ENCODE peak calls at places on chromosome 21, in eight cellular contexts. L is HCT116, N is mammary epithelial cell, I is lower lobe of right lung, E is A549, Z is uterus, V is cardiac fibroblast, F is neural progenitor cell. C is an unnamed sample.

GRCh38 chr21:42314616-42315295 is 453 bp downstream of the TFF3 start:
- DNase-seq in Z (peak), L (no peak), F (no peak), N (no peak), I (no peak), E (no peak), V (no peak), C (no peak)

GRCh38 chr21:43203523-43204080 is 34.8 kb downstream of the CRYAA start:
- DNase-seq in V (no peak), E (no peak), N (no peak), L (no peak), I (no peak), Z (no peak), F (no peak), C (no peak)

GRCh38 chr21:17435565-17436543 is 77.0 kb upstream of the CXADR start:
- DNase-seq in L (no peak), V (no peak), E (no peak), Z (no peak), N (no peak), F (no peak), I (no peak), C (no peak)

GRCh38 chr21:42263591-42264131 is 44.7 kb downstream of the ABCG1 start:
- DNase-seq in L (no peak), V (peak), E (no peak), F (peak), Z (peak), N (no peak), I (peak), C (peak)

GRCh38 chr21:17613242-17613676 is 558 bp upstream of the BTG3 start:
- DNase-seq in V (peak), E (no peak), I (peak), F (no peak), L (no peak), N (no peak), Z (peak), C (no peak)

GRCh38 chr21:20270365-20271055 is 727.7 kb upstream of the NCAM2 start:
- DNase-seq in Z (no peak), F (no peak), L (no peak), E (no peak), V (no peak), I (no peak), N (no peak), C (no peak)

GRCh38 chr21:39132248-39132647 is 51.0 kb downstream of the PSMG1 start:
- DNase-seq in Z (no peak), N (no peak), V (no peak), F (no peak), E (no peak), I (no peak), L (no peak), C (no peak)

GRCh38 chr21:42532466-42533181 is 19.0 kb downstream of the SLC37A1 start:
- DNase-seq in I (peak), L (no peak), F (no peak), V (no peak), E (no peak), Z (peak), N (no peak), C (no peak)

GRCh38 chr21:43315244-43316137 is 111.4 kb downstream of the SIK1 start:
- DNase-seq in E (no peak), I (no peak), N (no peak), Z (no peak), V (no peak), F (no peak), L (no peak), C (no peak)

GRCh38 chr21:44294391-44295162 is 5.3 kb upstream of the PFKL start:
- DNase-seq in L (no peak), E (no peak), I (no peak), V (peak), Z (peak), F (no peak), N (no peak), C (peak)

GRCh38 chr21:17270234-17270633 is 242.6 kb upstream of the CXADR start:
- DNase-seq in Z (peak), N (peak), L (no peak), I (no peak), V (peak), E (peak), F (peak), C (peak)

GRCh38 chr21:36584980-36585940 is 105.3 kb upstream of the CLDN14 start:
- DNase-seq in I (no peak), N (no peak), L (no peak), F (no peak), V (no peak), Z (no peak), E (no peak), C (no peak)

GRCh38 chr21:43727571-43728466 is 8.9 kb downstream of the PDXK start:
- DNase-seq in F (no peak), Z (peak), E (peak), L (no peak), V (no peak), I (peak), N (no peak), C (peak)

GRCh38 chr21:42575111-42575510 is 61.5 kb downstream of the SLC37A1 start:
- DNase-seq in V (no peak), F (no peak), E (no peak), N (no peak), I (peak), L (no peak), Z (no peak), C (no peak)

GRCh38 chr21:22758478-22758877 is 1760.3 kb downstream of the NCAM2 start:
- DNase-seq in L (no peak), V (no peak), F (no peak), I (no peak), N (no peak), E (no peak), Z (no peak), C (peak)

GRCh38 chr21:16418211-16418610 is 688.4 kb downstream of the USP25 start:
- DNase-seq in N (no peak), L (no peak), Z (no peak), F (no peak), I (no peak), V (peak), E (no peak), C (no peak)

GRCh38 chr21:37437376-37438080 is 71.0 kb downstream of the DYRK1A start:
- DNase-seq in I (no peak), F (no peak), V (no peak), Z (no peak), E (no peak), L (no peak), N (peak), C (peak)

GRCh38 chr21:34892196-34892595 is 156.9 kb downstream of the RUNX1 start:
- DNase-seq in F (no peak), L (no peak), V (no peak), Z (no peak), I (no peak), E (no peak), N (peak), C (no peak)

GRCh38 chr21:34523019-34523418 is 11.0 kb upstream of the KCNE1 start:
- DNase-seq in F (no peak), Z (no peak), L (no peak), N (no peak), E (no peak), V (no peak), I (no peak), C (no peak)

GRCh38 chr21:34730756-34731445 is 62.1 kb downstream of the CLIC6 start:
- DNase-seq in E (no peak), L (no peak), V (no peak), N (peak), I (no peak), Z (no peak), F (no peak), C (no peak)

GRCh38 chr21:35284199-35284598 is 235.1 kb upstream of the RUNX1 start:
- DNase-seq in I (no peak), F (no peak), Z (no peak), E (no peak), N (no peak), L (no peak), V (peak), C (no peak)

GRCh38 chr21:19353271-19353670 is 949.7 kb upstream of the TMPRSS15 start:
- DNase-seq in N (no peak), E (no peak), L (no peak), I (no peak), Z (no peak), V (no peak), F (no peak), C (no peak)

GRCh38 chr21:37195649-37196048 is 71.5 kb downstream of the VPS26C start:
- DNase-seq in N (no peak), E (no peak), I (no peak), L (no peak), F (no peak), V (no peak), Z (no peak), C (no peak)

GRCh38 chr21:37496972-37497371 is 130.4 kb downstream of the DYRK1A start:
- DNase-seq in N (no peak), E (no peak), I (no peak), Z (no peak), V (peak), L (no peak), F (no peak), C (peak)

GRCh38 chr21:37281993-37282392 is 14.9 kb upstream of the VPS26C start:
- DNase-seq in E (no peak), Z (no peak), L (no peak), F (peak), N (no peak), I (no peak), V (no peak), C (no peak)

GRCh38 chr21:38289697-38290096 is 32.9 kb downstream of the KCNJ15 start:
- DNase-seq in Z (no peak), L (no peak), E (no peak), V (peak), I (peak), F (no peak), N (peak), C (peak)

GRCh38 chr21:45640888-45641479 is 2.5 kb upstream of the PCBP3 start:
- DNase-seq in F (peak), Z (no peak), L (no peak), V (peak), E (no peak), I (no peak), N (no peak), C (peak)
- TF ChIP-seq CTCF in F (no peak), Z (no peak), L (no peak), V (peak), E (no peak), I (no peak), N (no peak), C (no peak)

GRCh38 chr21:33228455-33228854 is 1.3 kb upstream of the IFNAR2 start:
- DNase-seq in E (no peak), F (no peak), V (no peak), N (no peak), I (no peak), Z (no peak), L (no peak), C (no peak)
- TF ChIP-seq CTCF in E (no peak), F (no peak), V (no peak), N (no peak), I (no peak), Z (no peak), L (no peak), C (no peak)

GRCh38 chr21:45699966-45700365 is 56.4 kb downstream of the PCBP3 start:
- DNase-seq in E (no peak), V (no peak), N (no peak), I (no peak), F (no peak), L (no peak), Z (no peak), C (no peak)
- TF ChIP-seq CTCF in E (no peak), V (no peak), N (no peak), I (no peak), F (no peak), L (no peak), Z (no peak), C (no peak)

GRCh38 chr21:25872271-25872670 is 137.5 kb downstream of the GABPA start:
- DNase-seq in N (no peak), L (no peak), Z (no peak), I (no peak), F (peak), V (no peak), E (no peak), C (no peak)

GRCh38 chr21:25870084-25870483 is 135.3 kb downstream of the GABPA start:
- DNase-seq in V (no peak), L (no peak), E (no peak), N (no peak), I (no peak), F (no peak), Z (no peak), C (no peak)

GRCh38 chr21:25867041-25867440 is 132.3 kb downstream of the GABPA start:
- DNase-seq in N (no peak), V (no peak), L (no peak), E (no peak), I (no peak), Z (no peak), F (no peak), C (no peak)

DNA sequence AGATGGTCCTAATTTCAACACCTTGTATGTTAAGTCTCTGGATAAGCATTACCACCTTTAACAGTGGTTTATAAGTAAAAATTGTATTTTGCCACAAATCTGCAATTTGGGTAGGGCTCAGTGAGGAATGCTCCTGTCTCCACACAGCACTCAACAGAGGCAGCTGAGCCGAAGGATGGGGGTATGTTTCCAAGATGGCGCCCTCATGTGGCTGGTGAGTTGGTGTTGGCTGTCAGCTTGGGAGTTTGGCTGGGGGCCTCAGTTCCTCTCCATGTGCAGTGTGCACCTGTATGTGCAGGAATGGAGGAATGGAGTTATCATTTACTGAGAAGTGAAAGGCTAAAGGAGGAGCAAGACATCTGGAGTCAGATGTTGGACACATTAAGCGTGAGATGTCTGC is 136.8 kb downstream of the GABPA start:
- DNase-seq in F (no peak), V (no peak), Z (no peak), N (no peak), L (no peak), E (no peak), I (no peak), C (peak)
- TF ChIP-seq CTCF in F (peak), V (peak), Z (no peak), N (peak), L (peak), E (no peak), I (no peak), C (no peak)

GRCh38 chr21:28871388-28872015 is 121.2 kb downstream of the LTN1 start:
- DNase-seq in E (no peak), F (no peak), I (no peak), L (no peak), Z (no peak), V (no peak), N (peak), C (peak)
- TF ChIP-seq CTCF in E (no peak), F (no peak), I (no peak), L (no peak), Z (no peak), V (no peak), N (no peak), C (no peak)

C was measured in MCF 10A.